ENCODE peak calls at places on chromosome 13, in eight cellular contexts. V, H, M, A, K, T, L and X are unnamed samples.
A peak's percentile ranks its signal among the peaks of the same experiment; 100 is the strongest.

GRCh38 chr13:25375727-25376358 is 4.1 kb downstream of the ATP8A2 start:
- DNase-seq in H (no peak), L (peak; percentile 17), M (no peak), T (no peak), V (no peak), K (no peak), A (no peak), X (no peak)

GRCh38 chr13:105572401-105572800 is 963.1 kb downstream of the EFNB2 start:
- DNase-seq in A (peak; percentile 38), T (no peak), M (no peak), V (no peak), K (no peak), H (no peak), L (no peak), X (no peak)

GRCh38 chr13:25905411-25906010 is 146.3 kb downstream of the SHISA2 start:
- DNase-seq in L (no peak), H (no peak), T (no peak), K (no peak), V (no peak), A (no peak), M (no peak), X (no peak)

GRCh38 chr13:112346173-112346898 is 29.8 kb upstream of the SPACA7 start:
- DNase-seq in V (no peak), L (no peak), T (no peak), K (no peak), M (no peak), H (no peak), A (no peak), X (no peak)

GRCh38 chr13:36313047-36313969 is 15.7 kb upstream of the CCDC169 start:
- DNase-seq in M (no peak), A (no peak), H (no peak), K (no peak), T (no peak), V (no peak), L (no peak), X (no peak)

GRCh38 chr13:77767413-77767812 is 69.9 kb downstream of the SLAIN1 start:
- DNase-seq in K (no peak), L (no peak), V (no peak), M (no peak), T (no peak), A (no peak), H (no peak), X (no peak)

GRCh38 chr13:59771272-59771671 is 392.5 kb downstream of the DIAPH3 start:
- DNase-seq in K (no peak), L (no peak), M (no peak), V (no peak), T (no peak), H (no peak), A (no peak), X (no peak)

GRCh38 chr13:50598338-50598737 is 245.2 kb downstream of the DLEU7 start:
- DNase-seq in L (no peak), A (no peak), V (no peak), T (no peak), K (no peak), M (no peak), H (no peak), X (no peak)

GRCh38 chr13:73268306-73268705 is 209.5 kb downstream of the KLF5 start:
- DNase-seq in L (no peak), A (no peak), K (no peak), M (no peak), V (no peak), H (no peak), T (no peak), X (no peak)

GRCh38 chr13:113946409-113947181 is 27.3 kb downstream of the C13orf46 start:
- DNase-seq in K (peak; percentile 75), A (no peak), T (no peak), V (no peak), H (no peak), L (no peak), M (peak; percentile 56), X (no peak)

GRCh38 chr13:48902421-48902820 is 73.3 kb upstream of the FNDC3A start:
- DNase-seq in A (no peak), H (no peak), T (no peak), V (no peak), L (no peak), K (no peak), M (no peak), X (no peak)

GRCh38 chr13:96710166-96710866 is 284.0 kb downstream of the OXGR1 start:
- DNase-seq in K (no peak), L (no peak), H (no peak), M (no peak), T (no peak), V (no peak), A (no peak), X (no peak)

GRCh38 chr13:27636624-27637288 is 15.1 kb downstream of the POLR1D start:
- DNase-seq in T (no peak), K (no peak), M (no peak), H (no peak), V (no peak), L (no peak), A (peak; percentile 62), X (no peak)

GRCh38 chr13:50162001-50162400 is 146.8 kb downstream of the KCNRG start:
- DNase-seq in A (no peak), H (no peak), L (no peak), M (no peak), K (no peak), V (no peak), T (no peak), X (no peak)

GRCh38 chr13:113232208-113233003 is 23.0 kb downstream of the CUL4A start:
- DNase-seq in K (peak; percentile 47), M (no peak), T (no peak), V (no peak), H (no peak), A (no peak), L (no peak), X (no peak)

GRCh38 chr13:93216122-93216521 is 10.5 kb upstream of the GPC6 start:
- DNase-seq in T (no peak), H (no peak), A (no peak), V (no peak), M (no peak), K (no peak), L (no peak), X (no peak)

GRCh38 chr13:111288276-111288675 is 32.2 kb upstream of the TEX29 start:
- DNase-seq in V (no peak), A (no peak), L (no peak), T (no peak), K (no peak), M (no peak), H (no peak), X (no peak)

GRCh38 chr13:23547000-23547590 is 23.1 kb upstream of the TNFRSF19 start:
- DNase-seq in T (peak; percentile 62), H (peak; percentile 64), A (peak; percentile 31), V (no peak), M (peak; percentile 55), L (no peak), K (peak; percentile 77), X (peak; percentile 10)
- H3K27ac ChIP-seq in T (peak overlapping the region; percentile 87), H (peak overlapping the region; percentile 58), A (peak overlapping the region; percentile 51), V (no peak overlapping the region), M (no peak overlapping the region), L (no peak overlapping the region), K (no peak overlapping the region), X (no peak overlapping the region)

GRCh38 chr13:100506154-100506553 is 82.4 kb downstream of the GGACT start:
- DNase-seq in K (no peak), A (no peak), T (no peak), M (no peak), V (no peak), L (no peak), H (no peak), X (no peak)
- H3K27ac ChIP-seq in K (no peak overlapping the region), A (no peak overlapping the region), T (no peak overlapping the region), M (no peak overlapping the region), V (no peak overlapping the region), L (no peak overlapping the region), H (no peak overlapping the region), X (no peak overlapping the region)

GRCh38 chr13:24254151-24254810 is 55.1 kb upstream of the C1QTNF9 start:
- DNase-seq in L (peak; percentile 64), V (no peak), H (no peak), M (no peak), A (no peak), T (no peak), K (no peak), X (no peak)
- H3K27ac ChIP-seq in L (peak overlapping the region; percentile 92), V (peak overlapping the region; percentile 53), H (no peak overlapping the region), M (peak overlapping the region; percentile 26), A (no peak overlapping the region), T (no peak overlapping the region), K (no peak overlapping the region), X (peak overlapping the region; percentile 52)

DNA sequence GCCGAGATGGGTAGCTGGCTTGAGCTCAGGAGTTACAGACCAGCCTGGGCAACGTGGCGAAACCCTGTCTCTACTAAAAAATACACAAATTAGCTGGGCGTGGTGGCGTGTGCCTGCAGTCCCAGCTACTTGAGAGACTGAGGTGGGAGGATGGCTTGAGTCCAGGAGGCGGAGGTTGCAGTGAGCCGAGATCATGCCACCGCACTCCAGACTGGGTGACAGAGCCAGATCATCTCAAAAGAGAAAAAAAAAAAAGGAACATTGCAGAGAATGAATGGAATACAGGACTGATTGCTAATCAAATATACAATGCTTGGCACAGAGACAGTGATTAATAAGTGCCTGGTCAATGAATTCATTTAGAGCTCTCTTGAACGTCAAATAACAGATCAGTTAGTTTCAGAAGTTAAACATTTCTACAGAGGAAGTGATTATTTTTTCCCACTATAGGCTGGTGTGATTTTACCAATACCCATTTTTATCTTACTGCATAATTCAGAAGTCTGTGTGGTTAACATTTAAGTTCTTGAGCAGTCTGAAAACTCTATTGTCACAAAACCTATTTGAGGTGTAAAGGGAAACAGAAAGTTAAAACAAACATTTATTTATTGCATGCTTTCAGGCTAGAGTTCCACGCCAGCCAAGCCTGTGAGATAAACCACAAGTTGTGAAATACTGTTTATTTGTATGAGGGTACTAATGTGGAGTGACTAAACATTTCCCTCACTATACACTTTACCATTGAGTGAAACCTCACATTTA is 7.7 kb upstream of the TBC1D4 start:
- DNase-seq in M (no peak), K (no peak), L (no peak), H (no peak), T (no peak), V (no peak), A (peak; percentile 75), X (no peak)
- H3K27ac ChIP-seq in M (peak overlapping the region; percentile 13), K (no peak overlapping the region), L (no peak overlapping the region), H (no peak overlapping the region), T (no peak overlapping the region), V (no peak overlapping the region), A (no peak overlapping the region), X (no peak overlapping the region)

DNA sequence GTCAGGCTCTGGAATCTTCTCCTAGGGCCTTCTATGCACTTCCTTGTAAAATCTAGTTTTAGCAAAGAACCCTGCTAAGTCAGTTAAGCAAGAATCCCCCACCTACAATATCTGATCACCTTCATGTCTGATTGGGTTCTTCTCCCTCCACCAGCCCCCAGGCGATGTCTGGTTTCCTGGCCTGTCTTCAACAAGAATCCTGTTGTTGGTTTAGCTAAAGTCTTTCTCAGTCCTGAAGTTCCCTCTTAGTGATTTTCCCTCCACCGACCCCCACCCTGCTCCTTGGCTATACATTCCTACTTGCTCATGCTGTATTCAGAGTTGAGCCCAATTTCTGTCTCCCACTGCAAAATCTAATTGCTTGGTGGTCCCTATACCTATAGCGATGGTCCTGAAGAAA is 35.2 kb upstream of the SLC46A3 start:
- DNase-seq in K (no peak), L (no peak), V (no peak), M (no peak), T (no peak), H (no peak), A (no peak), X (no peak)
- H3K27ac ChIP-seq in K (peak overlapping the region; percentile 16), L (no peak overlapping the region), V (peak overlapping the region; percentile 11), M (peak overlapping the region; percentile 35), T (peak overlapping the region; percentile 84), H (no peak overlapping the region), A (peak overlapping the region; percentile 12), X (no peak overlapping the region)